ENCODE peak calls at places on chromosomes 6 and 20, in four cellular contexts. One of them, this sample, is unnamed.

GRCh38 chr6:100881707-100882040 is 545 bp upstream of the ASCC3 start:
- DNase-seq in HepG2: no peak
- DNase-seq in H1: no peak
- DNase-seq in K562: no peak
- DNase-seq in this sample: no peak

GRCh38 chr20:38321959-38322598 is 18.1 kb downstream of the BPI start:
- DNase-seq in HepG2: peak; percentile 57
- DNase-seq in H1: no peak
- DNase-seq in K562: peak; percentile 49
- DNase-seq in this sample: peak; percentile 55

GRCh38 chr6:152746172-152746553 is 4.4 kb upstream of the VIP start:
- DNase-seq in HepG2: peak; percentile 69
- DNase-seq in H1: no peak
- DNase-seq in K562: no peak
- DNase-seq in this sample: peak; percentile 74

GRCh38 chr6:40710626-40711354 is 123.6 kb upstream of the LRFN2 start:
- DNase-seq in HepG2: no peak
- DNase-seq in H1: no peak
- DNase-seq in K562: no peak
- DNase-seq in this sample: no peak

GRCh38 chr20:13355386-13355785 is 134.3 kb downstream of the ISM1 start:
- DNase-seq in HepG2: peak; percentile 77
- DNase-seq in H1: no peak
- DNase-seq in K562: no peak
- DNase-seq in this sample: no peak

GRCh38 chr20:16434087-16434664 is 139.1 kb downstream of the KIF16B start:
- DNase-seq in HepG2: peak; percentile 75
- DNase-seq in H1: peak; percentile 96
- DNase-seq in K562: peak; percentile 44
- DNase-seq in this sample: peak; percentile 74

GRCh38 chr6:13284646-13285045 is 43.7 kb downstream of the TBC1D7 start:
- DNase-seq in HepG2: no peak
- DNase-seq in H1: no peak
- DNase-seq in K562: no peak
- DNase-seq in this sample: no peak

GRCh38 chr20:45823949-45824835 is 2.9 kb downstream of the TNNC2 start:
- DNase-seq in HepG2: peak; percentile 51
- DNase-seq in H1: peak; percentile 77
- DNase-seq in K562: no peak
- DNase-seq in this sample: peak; percentile 49

GRCh38 chr20:33862709-33863403 is 51.7 kb downstream of the CHMP4B start:
- DNase-seq in HepG2: peak; percentile 76
- DNase-seq in H1: peak; percentile 93
- DNase-seq in K562: peak; percentile 83
- DNase-seq in this sample: peak; percentile 32

GRCh38 chr6:140203611-140204553 is 829.4 kb upstream of the CITED2 start:
- DNase-seq in HepG2: no peak
- DNase-seq in H1: no peak
- DNase-seq in K562: no peak
- DNase-seq in this sample: no peak

DNA sequence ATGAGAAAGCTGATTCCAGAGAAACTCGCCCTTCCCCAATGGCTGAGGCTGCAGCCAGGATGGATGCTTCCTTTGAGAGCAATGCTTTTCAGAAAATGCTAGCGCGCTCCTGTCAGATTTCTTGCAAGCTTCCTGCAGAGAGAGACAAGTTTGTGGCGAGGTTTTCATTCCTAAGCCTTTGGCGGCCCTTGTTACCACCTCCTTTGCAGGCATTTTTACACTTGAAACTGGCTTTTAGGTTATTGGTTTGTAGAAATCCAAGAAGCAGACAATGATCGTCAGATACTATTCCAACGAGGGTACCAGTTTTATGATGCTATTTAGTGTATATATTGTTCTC is 1.1 kb downstream of the FNDC1 start:
- DNase-seq in HepG2: no peak
- DNase-seq in H1: no peak
- DNase-seq in K562: no peak
- DNase-seq in this sample: no peak
- TF ChIP-seq PHF8 in HepG2: no peak
- TF ChIP-seq PHF8 in H1: no peak
- TF ChIP-seq PHF8 in K562: no peak
- TF ChIP-seq PHF8 in this sample: no peak

DNA sequence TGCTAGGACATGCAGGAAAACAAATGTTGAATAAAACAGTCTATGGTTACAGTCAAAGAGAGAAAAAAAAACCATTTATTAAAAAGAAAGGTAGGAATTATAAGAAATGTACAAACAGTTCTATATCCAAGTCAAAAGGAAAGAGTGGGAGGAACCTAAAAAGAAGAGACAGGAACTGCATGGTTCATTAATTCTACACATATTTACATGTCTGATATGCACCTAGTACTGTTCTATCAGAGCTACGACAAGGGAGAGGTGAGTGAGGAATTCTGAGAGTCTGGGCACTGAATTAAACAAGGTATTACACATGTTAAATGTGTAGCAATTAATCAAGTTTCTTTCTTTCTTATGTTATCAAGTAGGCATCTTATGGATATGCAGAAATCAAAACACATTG is 41.9 kb downstream of the SYCP2 start:
- DNase-seq in HepG2: no peak
- DNase-seq in H1: no peak
- DNase-seq in K562: no peak
- DNase-seq in this sample: no peak
- TF ChIP-seq PHF8 in HepG2: no peak
- TF ChIP-seq PHF8 in H1: no peak
- TF ChIP-seq PHF8 in K562: no peak
- TF ChIP-seq PHF8 in this sample: no peak

GRCh38 chr6:86502522-86502921 is 434.8 kb upstream of the HTR1E start:
- DNase-seq in HepG2: no peak
- DNase-seq in H1: no peak
- DNase-seq in K562: no peak
- DNase-seq in this sample: no peak
- TF ChIP-seq PHF8 in HepG2: no peak
- TF ChIP-seq PHF8 in H1: no peak
- TF ChIP-seq PHF8 in K562: no peak
- TF ChIP-seq PHF8 in this sample: no peak

DNA sequence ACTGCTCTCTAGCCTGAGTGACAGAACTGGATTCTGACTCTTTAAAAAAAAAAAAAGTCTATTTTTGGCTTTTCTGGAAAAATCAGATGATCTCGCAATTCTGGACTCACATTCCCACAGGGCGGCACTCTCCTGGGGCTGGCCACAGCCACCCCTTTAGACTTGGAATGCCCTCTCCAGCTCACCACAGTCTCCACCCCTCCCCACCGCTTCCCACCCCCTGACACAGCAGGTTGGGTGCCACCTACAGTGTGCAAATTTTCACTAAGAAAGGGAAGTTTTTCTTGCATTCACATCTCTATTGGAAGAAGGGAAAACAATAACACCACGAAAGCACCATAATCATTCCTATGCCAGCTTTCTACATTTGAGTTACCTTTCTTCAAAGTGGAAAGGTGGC is 15.4 kb downstream of the PDRG1 start:
- DNase-seq in HepG2: no peak
- DNase-seq in H1: no peak
- DNase-seq in K562: no peak
- DNase-seq in this sample: no peak
- TF ChIP-seq PHF8 in HepG2: no peak
- TF ChIP-seq PHF8 in H1: no peak
- TF ChIP-seq PHF8 in K562: no peak
- TF ChIP-seq PHF8 in this sample: no peak

GRCh38 chr6:7587631-7588100 is 2.3 kb upstream of the SNRNP48 start:
- DNase-seq in HepG2: no peak
- DNase-seq in H1: no peak
- DNase-seq in K562: no peak
- DNase-seq in this sample: no peak

GRCh38 chr6:7590918-7591302 is 912 bp downstream of the SNRNP48 start:
- DNase-seq in HepG2: peak; percentile 30
- DNase-seq in H1: no peak
- DNase-seq in K562: peak; percentile 53
- DNase-seq in this sample: no peak

GRCh38 chr6:7591770-7592169 is 1.8 kb downstream of the SNRNP48 start:
- DNase-seq in HepG2: no peak
- DNase-seq in H1: no peak
- DNase-seq in K562: no peak
- DNase-seq in this sample: no peak

GRCh38 chr6:7589949-7590917 is at the start of gene SNRNP48:
- DNase-seq in HepG2: peak; percentile 93
- DNase-seq in H1: peak; percentile 95
- DNase-seq in K562: peak; percentile 95
- DNase-seq in this sample: peak; percentile 69

DNA sequence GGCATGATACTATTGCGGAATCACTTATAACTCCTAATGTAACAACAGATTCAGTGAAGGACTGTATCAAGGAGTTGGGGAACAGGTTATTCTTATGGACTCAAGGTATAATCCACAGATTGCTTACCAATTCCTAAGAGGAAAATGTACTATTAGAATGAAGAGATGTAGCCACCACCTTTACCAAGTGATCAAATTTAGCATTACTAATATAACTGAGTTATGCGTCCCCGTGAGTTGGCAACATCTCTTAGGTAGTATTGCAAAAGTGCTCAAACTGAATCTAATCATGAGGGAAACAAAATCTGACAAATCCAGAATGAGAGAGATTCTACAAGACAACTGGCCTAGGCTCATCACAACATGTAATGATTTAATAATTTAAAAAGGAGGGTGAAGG is 777 bp upstream of the SNRNP48 start:
- DNase-seq in HepG2: no peak
- DNase-seq in H1: no peak
- DNase-seq in K562: no peak
- DNase-seq in this sample: no peak
- TF ChIP-seq PHF8 in HepG2: no peak
- TF ChIP-seq PHF8 in H1: no peak
- TF ChIP-seq PHF8 in K562: no peak
- TF ChIP-seq PHF8 in this sample: no peak

GRCh38 chr6:16319813-16320532 is 81.6 kb downstream of the GMPR start:
- DNase-seq in HepG2: no peak
- DNase-seq in H1: no peak
- DNase-seq in K562: peak; percentile 80
- DNase-seq in this sample: peak; percentile 15
- TF ChIP-seq PHF8 in HepG2: no peak
- TF ChIP-seq PHF8 in H1: no peak
- TF ChIP-seq PHF8 in K562: peak; percentile 21
- TF ChIP-seq PHF8 in this sample: no peak

GRCh38 chr6:124882580-124883393 is 79.5 kb upstream of the RNF217 start:
- DNase-seq in HepG2: no peak
- DNase-seq in H1: no peak
- DNase-seq in K562: no peak
- DNase-seq in this sample: peak; percentile 61

GRCh38 chr6:124879992-124880355 is 82.3 kb upstream of the RNF217 start:
- DNase-seq in HepG2: no peak
- DNase-seq in H1: no peak
- DNase-seq in K562: no peak
- DNase-seq in this sample: no peak

GRCh38 chr6:124879110-124879991 is 82.9 kb upstream of the RNF217 start:
- DNase-seq in HepG2: no peak
- DNase-seq in H1: no peak
- DNase-seq in K562: no peak
- DNase-seq in this sample: no peak

GRCh38 chr6:124885171-124885570 is 77.1 kb upstream of the RNF217 start:
- DNase-seq in HepG2: no peak
- DNase-seq in H1: no peak
- DNase-seq in K562: no peak
- DNase-seq in this sample: no peak

GRCh38 chr6:124881898-124882579 is 80.2 kb upstream of the RNF217 start:
- DNase-seq in HepG2: no peak
- DNase-seq in H1: no peak
- DNase-seq in K562: no peak
- DNase-seq in this sample: peak; percentile 47
- TF ChIP-seq PHF8 in HepG2: no peak
- TF ChIP-seq PHF8 in H1: no peak
- TF ChIP-seq PHF8 in K562: no peak
- TF ChIP-seq PHF8 in this sample: no peak

DNA sequence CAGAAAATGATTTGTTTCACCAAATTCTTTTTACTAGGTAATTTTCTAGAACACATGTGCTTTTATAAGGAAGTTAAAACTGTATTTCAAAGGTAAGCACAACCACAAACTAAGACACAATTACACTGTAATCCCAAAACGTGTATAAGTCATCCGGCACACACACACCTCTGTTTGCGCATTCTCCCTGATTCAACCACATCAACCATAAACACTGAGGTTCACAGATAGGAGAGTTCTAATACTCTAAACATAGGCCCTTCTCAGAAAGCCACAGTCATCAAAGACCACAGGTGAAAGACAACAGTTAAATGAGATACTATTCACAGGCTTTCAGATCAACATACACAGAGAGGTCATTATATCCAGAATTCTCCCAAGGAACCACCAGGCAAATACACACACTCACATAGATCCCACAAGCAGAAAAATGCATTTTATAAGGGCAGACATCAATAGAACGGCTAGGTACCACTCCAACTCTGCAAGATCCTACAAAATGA is 6.8 kb upstream of the FBXO9 start:
- DNase-seq in HepG2: no peak
- DNase-seq in H1: no peak
- DNase-seq in K562: no peak
- DNase-seq in this sample: no peak
- TF ChIP-seq PHF8 in HepG2: no peak
- TF ChIP-seq PHF8 in H1: no peak
- TF ChIP-seq PHF8 in K562: no peak
- TF ChIP-seq PHF8 in this sample: no peak

DNA sequence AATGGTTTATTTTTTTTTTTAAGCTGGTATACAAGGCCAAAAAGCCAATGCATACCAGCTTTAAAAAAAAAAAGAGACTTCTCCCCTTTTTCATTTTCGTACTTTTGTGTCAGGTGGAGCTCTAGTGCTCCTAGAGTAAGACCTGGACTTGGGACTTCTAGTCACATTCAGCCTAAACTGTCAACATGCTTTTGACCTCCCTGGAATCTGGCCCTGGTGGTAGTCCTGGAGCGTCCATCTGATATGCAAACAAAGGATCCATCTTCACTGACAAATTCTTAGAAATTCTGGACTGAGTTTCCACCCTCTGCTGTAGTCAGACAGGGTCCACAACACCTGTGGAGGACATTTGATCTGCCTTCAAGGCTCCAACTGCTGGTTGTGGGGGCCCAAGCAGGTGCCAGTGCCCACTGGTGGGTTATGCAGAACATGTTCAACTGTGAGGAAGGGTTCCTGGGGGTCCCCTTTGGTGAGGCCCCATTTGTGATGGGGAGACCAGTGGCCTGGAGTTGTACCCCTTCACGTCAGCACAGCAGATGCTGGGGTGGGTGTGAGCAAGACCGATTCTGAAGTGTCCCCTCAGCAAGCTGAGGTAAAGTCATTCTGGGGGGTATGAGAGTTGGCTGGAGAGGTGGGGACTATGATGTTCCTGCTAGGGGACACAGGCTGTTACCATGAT is 12.6 kb upstream of the PCMTD2 start:
- DNase-seq in HepG2: peak; percentile 94
- DNase-seq in H1: no peak
- DNase-seq in K562: no peak
- DNase-seq in this sample: no peak
- TF ChIP-seq PHF8 in HepG2: no peak
- TF ChIP-seq PHF8 in H1: no peak
- TF ChIP-seq PHF8 in K562: no peak
- TF ChIP-seq PHF8 in this sample: no peak